ENCODE peak calls at places on chromosomes 4 and X, in four cellular contexts. J is H9, F is mesenchymal stem cell, E is mesendoderm. X is an unnamed sample.

GRCh38 chr4:145507636-145508035 is 26.0 kb downstream of the SMAD1 start:
- DNase-seq in J (no peak), F (peak), E (no peak), X (no peak)

GRCh38 chrX:133482345-133483041 is 67.2 kb upstream of the GPC4 start:
- DNase-seq in F (peak), E (no peak), J (no peak), X (no peak)

GRCh38 chr4:126071346-126072333 is 756.9 kb downstream of the FAT4 start:
- DNase-seq in J (no peak), F (no peak), E (no peak), X (no peak)

GRCh38 chrX:17706676-17707075 is 30.6 kb upstream of the SCML1 start:
- DNase-seq in J (no peak), E (peak), F (peak), X (peak)

GRCh38 chr4:139734201-139734874 is 68.7 kb downstream of the MGST2 start:
- DNase-seq in J (no peak), E (peak), F (peak), X (peak)

GRCh38 chrX:40173662-40174593 is 76.2 kb upstream of the BCOR start:
- DNase-seq in J (peak), F (peak), E (peak), X (peak)

GRCh38 chr4:73037057-73037456 is 32.5 kb downstream of the COX18 start:
- DNase-seq in J (no peak), E (peak), F (no peak), X (no peak)

GRCh38 chr4:81523672-81524436 is 52.1 kb upstream of the RASGEF1B start:
- DNase-seq in F (no peak), J (no peak), E (no peak), X (no peak)

GRCh38 chr4:138406881-138407280 is 164.7 kb upstream of the SLC7A11 start:
- DNase-seq in J (no peak), F (peak), E (no peak), X (peak)

GRCh38 chr4:128590034-128590740 is 219.3 kb upstream of the JADE1 start:
- DNase-seq in J (no peak), F (peak), E (no peak), X (no peak)

DNA sequence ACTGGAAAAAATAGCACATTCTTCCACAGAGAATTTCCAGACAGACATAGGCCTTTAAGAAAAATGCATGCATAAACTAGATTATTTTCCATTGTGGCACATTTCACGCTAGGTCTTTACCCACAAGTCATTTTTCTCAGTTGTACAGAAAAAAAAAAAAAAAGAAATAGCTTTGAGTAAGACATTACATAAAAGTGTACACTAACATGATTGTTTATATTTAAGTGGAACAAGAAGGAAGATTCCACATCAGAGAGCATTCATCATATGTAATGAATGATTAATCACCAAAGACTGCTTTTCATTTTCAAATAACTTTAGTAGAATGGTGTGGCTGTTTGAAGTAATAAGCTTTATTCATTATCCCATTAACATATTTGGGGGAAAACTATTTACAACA is 1270.2 kb upstream of the AGA start:
- DNase-seq in F (no peak), J (no peak), E (no peak), X (no peak)
- H2AK5ac ChIP-seq in F (no peak), J (no peak), E (no peak), X (no peak)

GRCh38 chrX:94400488-94400887 is 726.5 kb downstream of the FAM133A start:
- DNase-seq in J (peak), E (peak), F (no peak), X (peak)

DNA sequence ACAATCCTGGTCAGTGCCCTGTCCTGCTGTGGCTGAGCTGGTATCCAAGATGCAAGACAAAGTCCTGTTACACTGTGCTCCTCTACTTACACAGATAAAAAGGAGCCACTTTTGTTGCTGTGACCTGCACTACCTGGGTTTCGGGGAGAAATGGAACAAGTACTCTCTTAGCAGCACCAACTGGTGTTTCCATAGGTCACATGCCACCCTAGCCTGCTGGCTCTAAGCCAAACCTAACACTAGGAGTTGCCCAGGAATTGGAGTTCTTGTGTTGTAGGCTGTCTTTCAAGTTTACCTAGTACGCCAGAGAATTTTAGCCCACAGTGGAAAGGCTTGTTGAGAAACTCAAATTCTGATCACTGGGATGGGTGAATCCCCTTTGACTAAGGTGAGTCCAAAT is 727.4 kb downstream of the FAM133A start:
- DNase-seq in F (no peak), J (no peak), E (no peak), X (no peak)
- H2AK5ac ChIP-seq in F (no peak), J (no peak), E (no peak), X (peak)

DNA sequence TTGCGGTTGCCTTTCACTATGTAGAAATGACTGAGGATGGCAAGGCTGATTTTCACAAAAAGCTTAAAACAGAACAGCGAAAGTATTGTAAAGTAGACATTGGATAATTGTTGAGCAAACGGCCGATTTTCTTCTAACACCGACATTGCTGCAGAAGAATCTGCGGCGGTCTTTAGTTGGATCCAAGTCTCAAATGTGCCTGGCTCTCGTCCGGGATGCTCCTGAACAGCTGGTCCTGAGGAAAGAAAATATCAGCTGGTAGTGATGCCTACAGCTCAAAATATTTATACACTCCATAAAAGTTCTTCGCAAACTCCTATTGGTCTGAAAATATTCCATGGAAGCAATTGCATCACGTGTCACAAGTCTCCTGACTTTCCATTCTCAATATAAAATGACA is at the start of gene ASB5:
- DNase-seq in J (no peak), E (no peak), F (no peak), X (no peak)
- H2AK5ac ChIP-seq in J (no peak), E (no peak), F (peak), X (no peak)

GRCh38 chr4:121801715-121802075 is 572 bp downstream of the EXOSC9 start:
- DNase-seq in E (no peak), F (no peak), J (no peak), X (no peak)

GRCh38 chr4:121799888-121800501 is 1.1 kb upstream of the EXOSC9 start:
- DNase-seq in J (no peak), F (no peak), E (no peak), X (no peak)

GRCh38 chr4:121799208-121799823 is 1.8 kb upstream of the EXOSC9 start:
- DNase-seq in E (no peak), F (no peak), J (no peak), X (no peak)

GRCh38 chr4:121800638-121800960 is 524 bp upstream of the EXOSC9 start:
- DNase-seq in F (no peak), E (no peak), J (no peak), X (no peak)

DNA sequence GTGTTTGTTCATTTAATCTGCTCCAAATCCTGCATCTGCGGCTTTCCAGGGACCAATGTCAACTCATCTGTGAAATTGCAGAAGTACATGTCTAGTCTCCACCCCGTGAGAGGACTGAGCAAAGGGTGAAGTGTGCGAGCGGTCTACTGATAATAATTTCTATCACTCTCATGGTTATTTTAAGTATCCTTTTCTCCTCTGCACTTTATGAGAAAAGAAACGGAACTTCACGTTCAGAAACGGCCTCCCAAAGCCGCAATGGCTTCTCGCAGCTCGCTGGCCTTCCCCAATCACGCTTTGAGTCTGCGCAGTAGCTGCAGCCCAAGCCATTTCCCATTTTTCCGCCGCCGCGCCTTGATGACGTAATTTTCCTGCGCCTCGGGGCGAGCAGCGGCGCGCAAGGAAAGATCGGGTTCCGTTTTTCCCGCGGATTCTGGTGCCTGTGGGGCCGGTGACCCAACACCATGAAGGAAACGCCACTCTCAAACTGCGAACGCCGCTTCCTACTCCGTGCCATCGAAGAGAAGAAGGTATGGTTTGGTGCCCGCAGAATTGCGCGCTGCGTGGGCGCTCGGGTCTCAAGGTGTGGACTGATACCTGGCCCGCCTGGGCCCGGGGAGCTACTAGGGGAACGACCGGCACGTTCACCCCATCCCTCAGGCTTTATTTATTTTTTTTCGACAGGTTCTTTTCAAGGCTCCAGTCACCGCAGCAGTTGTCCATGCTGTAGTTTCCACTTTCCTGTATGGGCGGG is at the start of gene EXOSC9:
- DNase-seq in J (peak), F (peak), E (peak), X (peak)
- H2AK5ac ChIP-seq in J (peak), F (peak), E (no peak), X (no peak)

DNA sequence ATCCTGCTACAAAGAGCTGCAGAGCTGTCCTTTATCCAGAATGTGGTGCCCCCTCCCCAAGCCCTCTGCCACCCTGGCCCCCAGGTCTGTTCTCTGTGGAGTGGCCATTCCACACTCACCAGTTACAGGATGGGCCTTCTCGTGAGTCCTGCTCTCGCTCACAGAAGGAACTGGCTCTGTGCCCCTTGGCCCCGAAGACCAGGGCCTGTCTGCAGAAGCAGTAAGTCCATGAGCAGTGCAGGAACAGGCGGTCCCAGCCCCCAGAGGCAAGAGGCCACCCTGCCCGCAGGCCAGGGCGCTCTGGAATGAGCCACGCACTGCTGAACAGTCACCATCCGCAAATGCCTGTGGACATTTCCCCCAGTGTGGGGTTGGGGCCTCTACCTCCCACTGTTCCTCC is 92.2 kb downstream of the DCTD start:
- DNase-seq in J (no peak), E (no peak), F (no peak), X (peak)
- H2AK5ac ChIP-seq in J (no peak), E (peak), F (no peak), X (no peak)

X was measured in trophoblast cell.